ENCODE peak calls at places on chromosome 13, in ten cellular contexts. One of them, this sample, is unnamed.

GRCh38 chr13:37769078-37769477 is 100.5 kb downstream of the TRPC4 start:
- DNase-seq in BJ: no peak
- DNase-seq in H9: no peak
- DNase-seq in foreskin fibroblast: no peak
- DNase-seq in AG04449: no peak
- DNase-seq in GM10248: no peak
- DNase-seq in uterus: no peak
- DNase-seq in cardiac fibroblast: peak
- DNase-seq in A549: no peak
- DNase-seq in neural progenitor cell: no peak
- DNase-seq in this sample: no peak

GRCh38 chr13:49932868-49933267 is 3.3 kb downstream of the SPRYD7 start:
- DNase-seq in BJ: no peak
- DNase-seq in H9: no peak
- DNase-seq in foreskin fibroblast: no peak
- DNase-seq in AG04449: no peak
- DNase-seq in GM10248: no peak
- DNase-seq in uterus: no peak
- DNase-seq in cardiac fibroblast: no peak
- DNase-seq in A549: no peak
- DNase-seq in neural progenitor cell: no peak
- DNase-seq in this sample: no peak

GRCh38 chr13:72149701-72150100 is 282.7 kb upstream of the DACH1 start:
- DNase-seq in BJ: no peak
- DNase-seq in H9: no peak
- DNase-seq in foreskin fibroblast: no peak
- DNase-seq in AG04449: no peak
- DNase-seq in GM10248: no peak
- DNase-seq in uterus: no peak
- DNase-seq in cardiac fibroblast: no peak
- DNase-seq in A549: no peak
- DNase-seq in neural progenitor cell: no peak
- DNase-seq in this sample: no peak

GRCh38 chr13:26693749-26694463 is 66.7 kb downstream of the GPR12 start:
- DNase-seq in BJ: no peak
- DNase-seq in H9: peak
- DNase-seq in foreskin fibroblast: no peak
- DNase-seq in AG04449: no peak
- DNase-seq in GM10248: no peak
- DNase-seq in uterus: no peak
- DNase-seq in cardiac fibroblast: no peak
- DNase-seq in A549: no peak
- DNase-seq in neural progenitor cell: no peak
- DNase-seq in this sample: no peak

GRCh38 chr13:112702983-112703379 is 13.1 kb downstream of the ATP11A start:
- DNase-seq in BJ: no peak
- DNase-seq in H9: no peak
- DNase-seq in foreskin fibroblast: peak
- DNase-seq in AG04449: no peak
- DNase-seq in GM10248: no peak
- DNase-seq in uterus: no peak
- DNase-seq in cardiac fibroblast: no peak
- DNase-seq in A549: no peak
- DNase-seq in neural progenitor cell: no peak
- DNase-seq in this sample: no peak

GRCh38 chr13:39039033-39039432 is 777 bp downstream of the NHLRC3 start:
- DNase-seq in BJ: no peak
- DNase-seq in H9: no peak
- DNase-seq in foreskin fibroblast: peak
- DNase-seq in AG04449: no peak
- DNase-seq in GM10248: no peak
- DNase-seq in uterus: no peak
- DNase-seq in cardiac fibroblast: no peak
- DNase-seq in A549: no peak
- DNase-seq in neural progenitor cell: no peak
- DNase-seq in this sample: no peak

GRCh38 chr13:51811920-51812328 is 8.0 kb upstream of the DHRS12 start:
- DNase-seq in BJ: no peak
- DNase-seq in H9: no peak
- DNase-seq in foreskin fibroblast: no peak
- DNase-seq in AG04449: no peak
- DNase-seq in GM10248: no peak
- DNase-seq in uterus: no peak
- DNase-seq in cardiac fibroblast: no peak
- DNase-seq in A549: no peak
- DNase-seq in neural progenitor cell: no peak
- DNase-seq in this sample: no peak

GRCh38 chr13:99657848-99658265 is 156.6 kb downstream of the TM9SF2 start:
- DNase-seq in BJ: no peak
- DNase-seq in H9: peak
- DNase-seq in foreskin fibroblast: peak
- DNase-seq in AG04449: no peak
- DNase-seq in GM10248: no peak
- DNase-seq in uterus: peak
- DNase-seq in cardiac fibroblast: peak
- DNase-seq in A549: peak
- DNase-seq in neural progenitor cell: peak
- DNase-seq in this sample: peak

GRCh38 chr13:112783946-112784500 is 94.2 kb downstream of the ATP11A start:
- DNase-seq in BJ: no peak
- DNase-seq in H9: peak
- DNase-seq in foreskin fibroblast: no peak
- DNase-seq in AG04449: no peak
- DNase-seq in GM10248: no peak
- DNase-seq in uterus: no peak
- DNase-seq in cardiac fibroblast: no peak
- DNase-seq in A549: no peak
- DNase-seq in neural progenitor cell: no peak
- DNase-seq in this sample: no peak

GRCh38 chr13:48400090-48400694 is 12.7 kb downstream of the LPAR6 start:
- DNase-seq in BJ: no peak
- DNase-seq in H9: no peak
- DNase-seq in foreskin fibroblast: peak
- DNase-seq in AG04449: no peak
- DNase-seq in GM10248: no peak
- DNase-seq in uterus: no peak
- DNase-seq in cardiac fibroblast: no peak
- DNase-seq in A549: no peak
- DNase-seq in neural progenitor cell: no peak
- DNase-seq in this sample: no peak

GRCh38 chr13:106238690-106239089 is 296.8 kb downstream of the EFNB2 start:
- DNase-seq in BJ: no peak
- DNase-seq in H9: no peak
- DNase-seq in foreskin fibroblast: no peak
- DNase-seq in AG04449: no peak
- DNase-seq in GM10248: no peak
- DNase-seq in uterus: no peak
- DNase-seq in cardiac fibroblast: no peak
- DNase-seq in A549: no peak
- DNase-seq in neural progenitor cell: no peak
- DNase-seq in this sample: no peak
- TF ChIP-seq CTCF in BJ: no peak
- TF ChIP-seq CTCF in H9: no peak
- TF ChIP-seq CTCF in foreskin fibroblast: no peak
- TF ChIP-seq CTCF in AG04449: no peak
- TF ChIP-seq CTCF in GM10248: no peak
- TF ChIP-seq CTCF in uterus: no peak
- TF ChIP-seq CTCF in cardiac fibroblast: no peak
- TF ChIP-seq CTCF in A549: no peak
- TF ChIP-seq CTCF in neural progenitor cell: no peak
- TF ChIP-seq CTCF in this sample: no peak

GRCh38 chr13:20130012-20130411 is 30.8 kb downstream of the GJA3 start:
- DNase-seq in BJ: no peak
- DNase-seq in H9: no peak
- DNase-seq in foreskin fibroblast: no peak
- DNase-seq in AG04449: no peak
- DNase-seq in GM10248: no peak
- DNase-seq in uterus: no peak
- DNase-seq in cardiac fibroblast: no peak
- DNase-seq in A549: no peak
- DNase-seq in neural progenitor cell: no peak
- DNase-seq in this sample: no peak
- TF ChIP-seq CTCF in BJ: no peak
- TF ChIP-seq CTCF in H9: no peak
- TF ChIP-seq CTCF in foreskin fibroblast: no peak
- TF ChIP-seq CTCF in AG04449: no peak
- TF ChIP-seq CTCF in GM10248: no peak
- TF ChIP-seq CTCF in uterus: no peak
- TF ChIP-seq CTCF in cardiac fibroblast: no peak
- TF ChIP-seq CTCF in A549: no peak
- TF ChIP-seq CTCF in neural progenitor cell: no peak
- TF ChIP-seq CTCF in this sample: no peak

GRCh38 chr13:20160346-20161274 is at the start of gene GJA3:
- DNase-seq in BJ: no peak
- DNase-seq in H9: peak
- DNase-seq in foreskin fibroblast: peak
- DNase-seq in AG04449: no peak
- DNase-seq in GM10248: peak
- DNase-seq in uterus: no peak
- DNase-seq in cardiac fibroblast: peak
- DNase-seq in A549: peak
- DNase-seq in neural progenitor cell: peak
- DNase-seq in this sample: peak
- TF ChIP-seq CTCF in BJ: no peak
- TF ChIP-seq CTCF in H9: no peak
- TF ChIP-seq CTCF in foreskin fibroblast: no peak
- TF ChIP-seq CTCF in AG04449: no peak
- TF ChIP-seq CTCF in GM10248: no peak
- TF ChIP-seq CTCF in uterus: no peak
- TF ChIP-seq CTCF in cardiac fibroblast: no peak
- TF ChIP-seq CTCF in A549: no peak
- TF ChIP-seq CTCF in neural progenitor cell: no peak
- TF ChIP-seq CTCF in this sample: no peak

DNA sequence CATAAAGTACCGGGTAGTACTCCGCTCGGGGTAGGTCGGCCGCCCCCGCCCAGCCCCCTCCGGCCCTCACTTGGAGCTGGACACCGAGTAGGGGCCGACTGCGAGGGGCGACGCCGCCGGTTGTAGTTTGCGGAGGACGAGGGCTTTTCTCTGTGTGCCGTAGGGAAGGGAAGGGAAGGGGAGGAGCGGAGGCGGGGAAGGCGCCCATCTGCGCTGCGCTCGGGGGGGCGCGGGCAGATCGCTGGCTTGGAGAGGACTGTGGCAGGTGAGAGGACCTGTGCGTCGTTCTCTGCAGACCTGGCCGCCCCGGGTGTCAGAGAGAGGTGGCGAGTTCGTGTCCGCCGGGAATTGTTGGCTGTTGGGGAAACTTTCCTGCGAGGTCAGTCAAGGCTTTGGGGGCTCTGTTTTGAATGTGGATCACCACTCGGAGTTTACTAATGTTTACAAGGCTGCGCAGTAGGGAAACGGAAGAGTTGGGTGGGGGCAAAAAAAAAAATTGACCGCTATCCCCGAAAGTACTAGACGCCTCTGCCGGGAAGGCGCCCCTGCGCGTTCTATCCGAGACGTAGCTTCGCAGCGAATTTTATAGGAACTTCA is 1.4 kb downstream of the ING1 start:
- DNase-seq in BJ: no peak
- DNase-seq in H9: peak
- DNase-seq in foreskin fibroblast: peak
- DNase-seq in AG04449: no peak
- DNase-seq in GM10248: no peak
- DNase-seq in uterus: peak
- DNase-seq in cardiac fibroblast: peak
- DNase-seq in A549: no peak
- DNase-seq in neural progenitor cell: peak
- DNase-seq in this sample: peak
- TF ChIP-seq CTCF in BJ: peak
- TF ChIP-seq CTCF in H9: no peak
- TF ChIP-seq CTCF in foreskin fibroblast: no peak
- TF ChIP-seq CTCF in AG04449: no peak
- TF ChIP-seq CTCF in GM10248: peak
- TF ChIP-seq CTCF in uterus: peak
- TF ChIP-seq CTCF in cardiac fibroblast: no peak
- TF ChIP-seq CTCF in A549: no peak
- TF ChIP-seq CTCF in neural progenitor cell: no peak
- TF ChIP-seq CTCF in this sample: no peak

DNA sequence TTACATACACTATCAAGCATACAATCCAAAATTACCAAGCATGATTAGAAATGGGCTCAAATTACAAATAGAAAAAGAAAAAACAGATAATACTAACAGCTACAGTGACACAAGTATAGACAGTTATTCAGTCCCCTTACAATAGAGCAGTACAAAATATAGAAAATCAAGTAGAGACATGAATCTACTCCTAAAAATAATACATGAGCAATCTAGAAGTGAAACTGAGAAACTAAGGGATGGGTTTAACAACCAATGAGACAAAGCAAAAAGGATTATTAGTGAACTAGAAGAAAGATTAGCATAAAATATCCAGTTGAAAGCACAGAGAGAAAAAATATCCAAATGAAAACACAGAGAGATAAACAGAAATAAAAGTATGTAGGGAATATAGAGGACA is 426.7 kb downstream of the TBC1D4 start:
- DNase-seq in BJ: no peak
- DNase-seq in H9: no peak
- DNase-seq in foreskin fibroblast: no peak
- DNase-seq in AG04449: no peak
- DNase-seq in GM10248: no peak
- DNase-seq in uterus: no peak
- DNase-seq in cardiac fibroblast: no peak
- DNase-seq in A549: no peak
- DNase-seq in neural progenitor cell: no peak
- DNase-seq in this sample: no peak
- TF ChIP-seq CTCF in BJ: no peak
- TF ChIP-seq CTCF in H9: no peak
- TF ChIP-seq CTCF in foreskin fibroblast: no peak
- TF ChIP-seq CTCF in AG04449: no peak
- TF ChIP-seq CTCF in GM10248: no peak
- TF ChIP-seq CTCF in uterus: no peak
- TF ChIP-seq CTCF in cardiac fibroblast: no peak
- TF ChIP-seq CTCF in A549: no peak
- TF ChIP-seq CTCF in neural progenitor cell: no peak
- TF ChIP-seq CTCF in this sample: no peak